ENCODE peak calls at places on chromosomes 6 and 20, in seven cellular contexts. M is HepG2, P is K562, T is H1, K is HCT116, U is SK-N-SH, G is GM12878. A is an unnamed sample.

GRCh38 chr20:43936371-43936770 is 21.7 kb downstream of the TOX2 start:
- DNase-seq in M (no peak), P (no peak), T (no peak), K (no peak), U (no peak), G (no peak), A (no peak)

GRCh38 chr20:25259788-25260254 is 11.9 kb downstream of the PYGB start:
- DNase-seq in M (no peak), P (no peak), T (peak; percentile 19), K (no peak), U (no peak), G (no peak), A (no peak)

GRCh38 chr6:69792292-69792691 is 4.5 kb downstream of the LMBRD1 start:
- DNase-seq in M (no peak), P (no peak), T (no peak), K (no peak), U (no peak), G (no peak), A (no peak)

GRCh38 chr6:47661960-47662359 is 36.4 kb upstream of the ADGRF4 start:
- DNase-seq in M (no peak), P (no peak), T (no peak), K (no peak), U (no peak), G (no peak), A (no peak)

GRCh38 chr20:32296412-32296811 is 19.0 kb downstream of the KIF3B start:
- DNase-seq in M (no peak), P (no peak), T (no peak), K (no peak), U (no peak), G (no peak), A (no peak)

GRCh38 chr20:46058656-46059281 is 29.8 kb downstream of the SLC12A5 start:
- DNase-seq in M (no peak), P (no peak), T (peak; percentile 86), K (no peak), U (no peak), G (no peak), A (no peak)

GRCh38 chr20:49276201-49276894 is 1.5 kb downstream of the ZNFX1 start:
- DNase-seq in M (no peak), P (peak; percentile 30), T (no peak), K (no peak), U (no peak), G (no peak), A (no peak)

GRCh38 chr6:111628117-111628866 is 22.6 kb upstream of the TRAF3IP2 start:
- DNase-seq in M (no peak), P (no peak), T (no peak), K (no peak), U (no peak), G (no peak), A (no peak)

GRCh38 chr6:164982389-164982788 is 327.0 kb downstream of the C6orf118 start:
- DNase-seq in M (no peak), P (no peak), T (no peak), K (no peak), U (no peak), G (no peak), A (no peak)

DNA sequence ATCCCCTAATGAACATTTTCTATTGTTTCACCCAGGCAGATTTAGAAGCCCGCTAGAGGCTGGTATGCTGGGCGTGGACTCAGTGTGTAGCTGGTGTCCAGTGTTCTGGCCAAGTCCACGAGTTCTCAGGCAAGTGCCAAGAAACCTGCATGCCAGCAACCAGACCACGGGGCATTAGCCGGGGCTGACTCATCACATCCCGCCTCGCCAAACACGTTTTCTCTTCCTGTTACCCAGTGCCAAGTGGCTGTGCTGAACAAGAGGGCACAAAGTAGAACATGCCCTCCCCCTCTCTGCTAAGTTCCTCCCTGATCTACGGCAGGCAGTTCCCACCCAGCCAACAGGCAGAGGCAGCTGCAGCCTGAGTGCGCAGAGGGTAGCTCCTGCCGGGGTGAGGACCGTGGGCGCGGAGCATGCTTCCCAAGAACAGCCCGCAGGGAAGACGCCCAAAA is 29.6 kb downstream of the RAMACL start:
- DNase-seq in M (no peak), P (no peak), T (no peak), K (peak; percentile 86), U (no peak), G (no peak), A (peak; percentile 56)
- TF ChIP-seq JUND in M (no peak), P (no peak), T (no peak), K (peak; percentile 95), U (peak; percentile 89), G (no peak), A (peak; percentile 73)

GRCh38 chr6:32151131-32151884 is 431 bp downstream of the PRRT1 start:
- DNase-seq in M (no peak), P (no peak), T (no peak), K (no peak), U (no peak), G (no peak), A (no peak)

GRCh38 chr6:32153835-32154513 is at the start of gene PPT2:
- DNase-seq in M (peak; percentile 93), P (peak; percentile 94), T (peak; percentile 88), K (peak; percentile 90), U (peak; percentile 95), G (no peak), A (peak; percentile 93)

GRCh38 chr6:32153252-32153834 is 598 bp upstream of the PPT2 start:
- DNase-seq in M (peak; percentile 48), P (peak; percentile 68), T (peak; percentile 67), K (no peak), U (peak; percentile 80), G (no peak), A (peak; percentile 50)

GRCh38 chr6:32151885-32152311 is at the start of gene PRRT1:
- DNase-seq in M (no peak), P (no peak), T (peak; percentile 51), K (no peak), U (peak; percentile 60), G (no peak), A (no peak)

DNA sequence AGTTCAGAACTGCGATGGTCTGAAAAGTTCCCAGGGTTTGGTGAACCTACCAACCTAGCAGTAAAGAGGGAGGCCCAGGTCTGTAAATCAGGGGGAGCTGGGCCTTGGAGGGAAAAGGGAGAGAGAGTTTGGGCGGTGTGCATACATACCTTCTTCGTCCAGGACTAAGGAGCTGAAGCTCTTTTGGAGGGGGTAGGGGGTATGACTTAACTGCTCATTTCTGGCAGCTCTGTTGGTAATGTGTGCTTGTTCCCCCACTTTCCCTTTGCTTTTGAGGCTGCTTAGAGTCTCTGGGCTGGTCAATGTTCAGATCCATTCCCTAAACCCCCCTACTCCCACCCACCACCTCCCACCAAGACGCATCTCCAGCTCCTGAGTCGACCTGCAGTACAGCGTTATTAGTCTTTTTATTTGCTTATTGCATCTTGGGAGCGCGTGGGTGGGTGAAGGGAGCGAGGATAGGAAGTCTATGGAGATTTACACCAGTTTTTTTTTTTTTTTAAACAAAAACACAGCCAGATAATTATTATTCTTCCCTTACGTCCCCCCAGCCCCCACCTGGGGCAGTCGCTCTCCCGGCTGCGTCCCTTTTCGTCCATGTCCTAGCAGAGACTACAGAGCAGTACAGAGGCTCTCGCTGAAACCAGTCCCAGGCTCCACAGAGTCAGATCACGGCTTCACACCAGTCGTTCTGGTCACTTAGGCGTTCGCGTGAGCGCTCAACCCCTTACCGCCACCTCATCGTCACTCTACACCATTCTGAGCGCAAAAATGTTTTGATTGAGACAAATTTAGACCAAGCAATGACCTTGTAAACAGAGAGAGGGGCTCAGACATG is 894 bp upstream of the PRRT1 start:
- DNase-seq in M (no peak), P (peak; percentile 51), T (no peak), K (no peak), U (peak; percentile 48), G (no peak), A (peak; percentile 42)
- TF ChIP-seq JUND in M (no peak), P (no peak), T (no peak), K (no peak), U (no peak), G (no peak), A (no peak)

GRCh38 chr20:40268321-40269075 is 420.5 kb downstream of the MAFB start:
- DNase-seq in M (no peak), P (no peak), T (no peak), K (no peak), U (no peak), G (no peak), A (no peak)
- TF ChIP-seq JUND in M (no peak), P (no peak), T (no peak), K (no peak), U (no peak), G (no peak), A (no peak)

DNA sequence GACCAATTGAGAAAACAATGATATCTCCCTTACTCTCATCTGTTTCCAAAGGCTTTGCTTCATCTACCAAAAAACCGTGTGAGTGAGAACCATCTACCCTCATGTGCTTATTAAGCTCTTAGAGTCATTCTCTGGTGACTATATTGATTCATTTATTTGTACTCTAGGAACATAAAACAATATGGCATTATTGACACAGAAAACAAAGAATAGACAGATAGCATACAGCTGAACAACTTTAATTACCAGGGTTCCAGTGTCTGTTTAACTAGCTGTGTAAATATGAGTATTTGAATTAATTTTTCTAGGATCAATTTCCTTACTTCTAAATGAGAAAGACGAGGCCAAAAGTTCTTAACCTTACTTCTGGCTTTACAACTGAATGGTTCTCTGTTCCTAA is 31.3 kb upstream of the HEY2 start:
- DNase-seq in M (no peak), P (no peak), T (no peak), K (no peak), U (no peak), G (no peak), A (peak; percentile 86)
- TF ChIP-seq JUND in M (no peak), P (no peak), T (no peak), K (no peak), U (no peak), G (no peak), A (peak; percentile 29)